ENCODE peak calls at places on chromosome X, in six cellular contexts. L is mesendoderm, K is IMR-90, D is H1, E is neuronal stem cell, A is trophoblast cell. M is an unnamed sample.

GRCh38 chrX:153438522-153438921 is 7.3 kb downstream of the TREX2 start:
- DNase-seq in L (peak), K (peak), D (no peak), E (no peak), A (no peak), M (peak)

GRCh38 chrX:16869393-16870094 is 618 bp downstream of the RBBP7 start:
- DNase-seq in L (peak), K (peak), D (peak), E (peak), A (no peak), M (peak)

GRCh38 chrX:115968436-115969252 is 201.9 kb upstream of the AGTR2 start:
- DNase-seq in L (peak), K (no peak), D (peak), E (peak), A (no peak), M (peak)

GRCh38 chrX:75181721-75182120 is 25.6 kb upstream of the ABCB7 start:
- DNase-seq in L (no peak), K (peak), D (no peak), E (no peak), A (no peak), M (no peak)

GRCh38 chrX:115609621-115610020 is 48.6 kb downstream of the PLS3 start:
- DNase-seq in L (no peak), K (no peak), D (no peak), E (no peak), A (no peak), M (no peak)

GRCh38 chrX:77572322-77572721 is 125.1 kb downstream of the FGF16 start:
- DNase-seq in L (no peak), K (peak), D (no peak), E (no peak), A (no peak), M (no peak)

GRCh38 chrX:28880136-28880535 is 292.9 kb downstream of the IL1RAPL1 start:
- DNase-seq in L (no peak), K (peak), D (no peak), E (peak), A (no peak), M (peak)

GRCh38 chrX:65488496-65488895 is 46.1 kb downstream of the LAS1L start:
- DNase-seq in L (peak), K (peak), D (no peak), E (no peak), A (peak), M (peak)

GRCh38 chrX:57453901-57454300 is 137.9 kb upstream of the ZXDB start:
- DNase-seq in L (peak), K (peak), D (no peak), E (no peak), A (no peak), M (no peak)

GRCh38 chrX:130057209-130057608 is 53.1 kb downstream of the ELF4 start:
- DNase-seq in L (peak), K (no peak), D (peak), E (no peak), A (peak), M (peak)

GRCh38 chrX:130055899-130056298 is 54.4 kb downstream of the ELF4 start:
- DNase-seq in L (peak), K (no peak), D (no peak), E (no peak), A (peak), M (no peak)

GRCh38 chrX:130055103-130055502 is 55.2 kb downstream of the ELF4 start:
- DNase-seq in L (peak), K (peak), D (no peak), E (no peak), A (peak), M (peak)

GRCh38 chrX:130058667-130059066 is 51.6 kb downstream of the ELF4 start:
- DNase-seq in L (no peak), K (no peak), D (no peak), E (no peak), A (no peak), M (no peak)

GRCh38 chrX:130060122-130061069 is 49.9 kb downstream of the ELF4 start:
- DNase-seq in L (peak), K (peak), D (peak), E (peak), A (peak), M (peak)
- H3K4me3 ChIP-seq in L (no peak), K (peak), D (peak), E (peak), A (peak), M (peak)

GRCh38 chrX:147910607-147911006 is 1.1 kb upstream of the FMR1 start:
- DNase-seq in L (no peak), K (no peak), D (no peak), E (no peak), A (no peak), M (no peak)
- H4K8ac ChIP-seq in L (no peak), K (no peak), D (peak), E (no peak), A (no peak), M (no peak)

GRCh38 chrX:103254921-103255455 is at the start of gene TCEAL8:
- DNase-seq in L (peak), K (peak), D (peak), E (peak), A (peak), M (peak)
- H3K18ac ChIP-seq in L (peak), K (peak), D (peak), E (peak), A (peak), M (peak)

DNA sequence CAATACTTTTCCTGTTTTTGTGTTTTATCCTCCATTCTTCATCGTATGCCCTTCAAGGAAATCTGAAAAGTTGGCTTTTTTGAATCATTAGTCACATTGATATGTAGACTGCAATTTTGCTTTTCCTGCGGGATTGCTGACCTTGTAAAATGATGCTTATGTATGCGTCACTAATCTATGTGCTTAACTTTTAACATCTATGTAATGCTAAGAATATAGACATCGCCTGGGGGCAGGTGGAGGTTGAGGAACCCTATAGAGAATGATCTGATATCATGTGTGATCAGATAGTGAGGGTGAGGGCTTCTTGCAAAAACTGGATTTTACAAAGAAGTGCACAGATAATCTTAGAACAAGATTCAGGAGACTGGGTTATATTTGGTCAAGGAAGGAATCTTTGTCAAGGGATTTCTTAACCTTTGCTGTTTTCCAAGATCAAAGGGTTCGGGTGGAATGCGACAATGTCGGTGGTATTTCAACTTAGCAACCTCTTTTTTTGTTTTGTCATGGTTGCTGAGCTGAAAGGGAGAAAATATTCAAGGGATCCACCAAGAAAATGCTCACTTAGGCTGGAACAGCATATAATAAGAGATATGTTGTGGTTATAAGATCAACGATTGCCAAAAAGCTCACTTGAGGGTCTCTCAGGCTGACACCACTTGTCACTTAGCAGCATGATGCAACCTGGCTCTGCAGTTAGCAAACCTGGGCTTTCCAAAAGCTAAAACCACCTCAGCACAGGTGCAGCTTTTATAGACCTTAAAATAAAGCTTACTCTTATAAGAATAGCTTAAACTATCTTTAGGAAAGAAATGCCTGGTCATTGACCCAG is 70.6 kb upstream of the PUDP start:
- DNase-seq in L (peak), K (no peak), D (no peak), E (no peak), A (peak), M (no peak)
- H3K4me3 ChIP-seq in L (no peak), K (no peak), D (no peak), E (no peak), A (no peak), M (no peak)

GRCh38 chrX:12975999-12976558 is 1.2 kb downstream of the TMSB4X start:
- DNase-seq in L (peak), K (peak), D (no peak), E (peak), A (no peak), M (peak)

GRCh38 chrX:12973561-12974216 is 1.2 kb upstream of the TMSB4X start:
- DNase-seq in L (no peak), K (no peak), D (no peak), E (no peak), A (no peak), M (no peak)

GRCh38 chrX:12974217-12974796 is 603 bp upstream of the TMSB4X start:
- DNase-seq in L (peak), K (peak), D (peak), E (peak), A (no peak), M (peak)

GRCh38 chrX:12975670-12975965 is 708 bp downstream of the TMSB4X start:
- DNase-seq in L (no peak), K (no peak), D (no peak), E (no peak), A (no peak), M (no peak)

DNA sequence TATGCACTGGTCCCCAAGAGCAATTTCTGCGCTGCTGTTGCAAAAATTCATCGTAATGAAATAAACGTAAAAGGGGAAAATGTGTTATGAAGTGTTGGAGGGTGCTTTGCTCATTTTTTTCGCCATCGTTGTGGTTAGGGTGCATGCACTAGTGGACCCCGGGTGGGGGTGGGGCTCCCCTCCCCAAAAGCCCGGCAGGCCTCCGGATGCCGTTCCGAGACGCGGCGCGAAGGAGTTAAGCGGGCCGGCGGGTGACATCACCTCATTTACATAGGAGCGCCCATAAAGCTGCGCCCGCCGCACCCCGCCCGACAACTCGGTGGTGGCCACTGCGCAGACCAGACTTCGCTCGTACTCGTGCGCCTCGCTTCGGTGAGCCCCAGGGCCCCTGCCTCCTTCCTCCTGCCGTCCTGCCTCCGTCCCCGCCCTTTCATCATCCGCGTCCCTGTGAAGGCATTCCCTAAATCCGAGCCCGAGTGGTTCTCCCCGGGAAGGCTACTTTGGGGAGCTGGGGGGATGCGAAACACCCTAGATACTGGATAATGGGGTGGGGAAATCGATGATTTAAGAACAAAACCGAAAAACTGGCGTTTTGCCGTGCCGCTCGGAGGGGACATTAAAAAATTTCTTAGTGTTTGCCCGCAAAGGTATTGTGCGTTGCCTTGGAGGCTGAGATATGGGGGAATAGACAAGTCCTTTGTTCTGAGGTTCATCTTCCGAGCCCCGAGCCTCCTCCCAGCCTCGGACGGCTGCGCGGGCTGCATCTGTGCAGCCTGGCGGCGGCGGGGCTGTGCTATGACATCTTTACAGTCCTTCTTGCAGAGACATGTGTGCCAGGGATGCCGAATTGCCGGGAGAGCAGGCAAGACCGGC is at the start of gene TMSB4X:
- DNase-seq in L (peak), K (peak), D (peak), E (peak), A (no peak), M (peak)
- H4K8ac ChIP-seq in L (peak), K (peak), D (peak), E (no peak), A (peak), M (peak)

M was measured in mesenchymal stem cell.